ENCODE peak calls at places on chromosomes 11 and 22, in five cellular contexts. T, H, J, U and F are unnamed samples.

GRCh38 chr11:71245601-71246391 is 6.6 kb downstream of the SHANK2 start:
- DNase-seq in J (no peak), T (no peak), H (no peak), U (no peak), F (no peak)

GRCh38 chr11:134614141-134614540 is 202.1 kb upstream of the B3GAT1 start:
- DNase-seq in U (no peak), J (no peak), H (no peak), T (no peak), F (no peak)

GRCh38 chr22:39658367-39658766 is 87.8 kb downstream of the CACNA1I start:
- DNase-seq in T (no peak), U (no peak), H (no peak), J (peak), F (no peak)

GRCh38 chr11:6433998-6434650 is 6.7 kb downstream of the HPX start:
- DNase-seq in U (no peak), J (no peak), H (no peak), T (no peak), F (no peak)

GRCh38 chr11:104060004-104060403 is 23.6 kb downstream of the DDI1 start:
- DNase-seq in T (no peak), U (no peak), J (no peak), H (no peak), F (no peak)

GRCh38 chr11:31240340-31240904 is 129.1 kb downstream of the DCDC1 start:
- DNase-seq in T (no peak), H (peak), J (peak), U (no peak), F (no peak)

GRCh38 chr22:50182176-50183081 is 3.3 kb upstream of the TRABD start:
- DNase-seq in H (no peak), T (no peak), U (peak), J (no peak), F (no peak)

GRCh38 chr11:11758603-11759196 is 83.1 kb upstream of the USP47 start:
- DNase-seq in J (no peak), U (no peak), T (no peak), H (no peak), F (no peak)

GRCh38 chr11:60235318-60235717 is 7.6 kb downstream of the MS4A4E start:
- DNase-seq in U (no peak), T (no peak), H (no peak), J (peak), F (no peak)

GRCh38 chr11:3341298-3341697 is 37.6 kb downstream of the ZNF195 start:
- DNase-seq in U (no peak), J (peak), T (peak), H (peak), F (no peak)

GRCh38 chr11:528166-528814 is 7.1 kb downstream of the HRAS start:
- DNase-seq in T (no peak), J (no peak), U (no peak), H (no peak), F (no peak)

GRCh38 chr11:63694518-63694917 is 13.2 kb downstream of the RTN3 start:
- DNase-seq in U (no peak), T (no peak), H (no peak), J (no peak), F (no peak)

GRCh38 chr11:122229078-122229477 is 113.1 kb upstream of the BLID start:
- DNase-seq in U (no peak), H (no peak), J (no peak), T (no peak), F (no peak)

GRCh38 chr11:2575611-2576051 is 124.2 kb downstream of the KCNQ1OT1 start:
- DNase-seq in H (no peak), J (no peak), T (no peak), U (peak), F (no peak)

GRCh38 chr11:113907681-113908080 is 3.1 kb downstream of the HTR3B start:
- DNase-seq in T (no peak), H (no peak), U (no peak), J (no peak), F (no peak)

GRCh38 chr11:124069429-124070401 is 28.6 kb upstream of the OR10G7 start:
- DNase-seq in T (no peak), U (peak), H (peak), J (peak), F (peak)

GRCh38 chr11:58596621-58597020 is 17.8 kb downstream of the ZFP91 start:
- DNase-seq in U (no peak), T (no peak), J (no peak), H (no peak), F (no peak)

GRCh38 chr11:9847636-9848035 is 183.8 kb downstream of the SWAP70 start:
- DNase-seq in U (no peak), T (no peak), H (no peak), J (no peak), F (no peak)

GRCh38 chr22:36311386-36312085 is 58.6 kb downstream of the APOL1 start:
- DNase-seq in J (no peak), U (no peak), H (peak), T (no peak), F (no peak)

GRCh38 chr11:23192256-23192655 is 332.0 kb upstream of the CCDC179 start:
- DNase-seq in H (no peak), J (no peak), U (no peak), T (no peak), F (no peak)

GRCh38 chr11:132888226-132888625 is 644.1 kb downstream of the OPCML start:
- DNase-seq in U (no peak), H (no peak), T (no peak), J (no peak), F (no peak)

GRCh38 chr11:78231962-78232459 is 43.3 kb downstream of the USP35 start:
- DNase-seq in H (peak), J (no peak), U (no peak), T (no peak), F (peak)

GRCh38 chr11:2674681-2675131 is 25.1 kb downstream of the KCNQ1OT1 start:
- DNase-seq in J (no peak), U (no peak), H (no peak), T (no peak), F (no peak)

GRCh38 chr11:116581349-116581748 is 191.4 kb downstream of the BUD13 start:
- DNase-seq in H (no peak), U (no peak), T (no peak), J (no peak), F (no peak)

GRCh38 chr11:69816671-69817070 is 2.5 kb downstream of the FGF3 start:
- DNase-seq in H (no peak), U (no peak), J (peak), T (no peak), F (no peak)

GRCh38 chr11:131206671-131207070 is 163.7 kb upstream of the NTM start:
- DNase-seq in J (no peak), T (no peak), H (no peak), U (no peak), F (no peak)
- TF ChIP-seq CTCF in J (no peak), T (no peak), H (no peak), U (no peak), F (no peak)

DNA sequence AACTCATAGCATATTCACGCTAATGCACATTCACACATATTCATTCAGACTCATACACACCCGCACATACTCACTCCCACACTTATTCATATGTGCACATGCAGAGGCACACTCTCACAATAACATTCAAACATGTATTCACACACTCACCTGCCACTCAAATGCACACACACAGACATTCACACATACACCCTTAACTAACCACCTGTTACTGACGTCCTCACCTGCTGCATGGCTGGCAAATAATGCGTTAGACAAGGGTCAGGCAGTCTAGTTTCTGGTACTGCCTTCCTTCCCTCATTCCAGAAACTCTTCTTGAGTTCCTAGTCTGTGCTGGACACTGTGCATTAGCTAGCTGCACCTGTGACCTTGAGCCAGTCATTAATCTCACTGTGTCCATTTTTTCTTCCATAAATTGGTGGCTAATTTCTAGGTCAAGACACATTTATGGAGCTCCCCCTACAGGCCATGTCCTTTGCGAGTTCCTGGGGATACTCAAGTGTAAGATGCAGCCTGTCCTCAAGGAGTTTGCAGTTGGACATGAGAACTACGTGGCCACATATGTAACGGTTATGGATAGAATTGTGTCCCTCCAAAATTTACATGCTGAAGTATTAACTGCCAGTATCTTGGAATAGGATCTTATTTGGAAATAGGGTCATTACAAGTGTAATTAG is 34.5 kb upstream of the SEZ6L start:
- DNase-seq in J (peak), U (no peak), H (no peak), T (no peak), F (no peak)
- TF ChIP-seq CTCF in J (peak), U (no peak), H (peak), T (no peak), F (no peak)

GRCh38 chr11:28983780-28984179 is 875.6 kb downstream of the METTL15 start:
- DNase-seq in T (no peak), J (no peak), H (peak), U (no peak), F (no peak)
- TF ChIP-seq CTCF in T (no peak), J (no peak), H (no peak), U (no peak), F (no peak)

GRCh38 chr22:28935140-28935539 is 51.8 kb downstream of the ZNRF3 start:
- DNase-seq in J (no peak), T (no peak), U (no peak), H (no peak), F (no peak)

GRCh38 chr22:28934026-28934425 is 50.7 kb downstream of the ZNRF3 start:
- DNase-seq in T (no peak), H (no peak), U (no peak), J (no peak), F (no peak)

GRCh38 chr22:28937206-28938025 is 54.0 kb downstream of the ZNRF3 start:
- DNase-seq in H (no peak), U (no peak), J (no peak), T (no peak), F (no peak)

GRCh38 chr22:28936200-28936599 is 52.8 kb downstream of the ZNRF3 start:
- DNase-seq in H (no peak), J (no peak), T (no peak), U (no peak), F (no peak)

GRCh38 chr22:28935713-28936112 is 52.3 kb downstream of the ZNRF3 start:
- DNase-seq in J (no peak), T (no peak), H (no peak), U (no peak), F (no peak)
- TF ChIP-seq CTCF in J (peak), T (peak), H (peak), U (no peak), F (no peak)

DNA sequence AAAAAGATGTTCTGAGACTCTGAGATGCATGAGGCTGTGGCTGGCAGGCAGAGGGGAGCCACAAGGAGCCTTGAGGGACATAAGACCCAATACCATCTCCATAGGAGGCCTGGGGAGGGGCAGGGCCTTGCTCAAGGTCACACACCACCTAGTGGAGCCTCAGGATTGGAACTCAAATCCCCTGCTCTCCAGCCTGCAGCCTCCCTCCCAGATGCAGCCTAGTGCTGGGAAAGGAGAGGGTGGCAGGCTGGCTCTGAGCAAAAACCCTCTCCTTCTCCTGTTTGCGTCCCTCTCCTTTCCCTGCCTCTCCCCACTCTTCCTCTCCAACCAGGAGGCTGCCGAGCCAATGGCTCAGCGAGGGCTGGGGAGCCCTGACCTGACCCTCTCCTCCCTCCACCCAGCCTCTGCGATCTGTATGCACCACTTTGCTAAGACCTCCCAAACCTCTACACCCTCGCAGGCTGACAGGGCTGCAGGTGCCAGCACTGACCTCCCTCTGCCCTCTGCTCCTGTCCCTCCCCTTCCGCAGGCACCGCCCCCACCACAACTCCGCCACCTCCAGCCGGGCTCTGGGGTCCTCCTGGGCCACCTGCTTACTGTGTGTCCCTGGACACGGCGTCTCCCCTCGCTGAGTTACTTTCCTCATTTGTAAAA is 14.7 kb downstream of the IGLL1 start:
- DNase-seq in H (no peak), J (peak), U (no peak), T (no peak), F (no peak)
- TF ChIP-seq CTCF in H (no peak), J (peak), U (no peak), T (no peak), F (no peak)

DNA sequence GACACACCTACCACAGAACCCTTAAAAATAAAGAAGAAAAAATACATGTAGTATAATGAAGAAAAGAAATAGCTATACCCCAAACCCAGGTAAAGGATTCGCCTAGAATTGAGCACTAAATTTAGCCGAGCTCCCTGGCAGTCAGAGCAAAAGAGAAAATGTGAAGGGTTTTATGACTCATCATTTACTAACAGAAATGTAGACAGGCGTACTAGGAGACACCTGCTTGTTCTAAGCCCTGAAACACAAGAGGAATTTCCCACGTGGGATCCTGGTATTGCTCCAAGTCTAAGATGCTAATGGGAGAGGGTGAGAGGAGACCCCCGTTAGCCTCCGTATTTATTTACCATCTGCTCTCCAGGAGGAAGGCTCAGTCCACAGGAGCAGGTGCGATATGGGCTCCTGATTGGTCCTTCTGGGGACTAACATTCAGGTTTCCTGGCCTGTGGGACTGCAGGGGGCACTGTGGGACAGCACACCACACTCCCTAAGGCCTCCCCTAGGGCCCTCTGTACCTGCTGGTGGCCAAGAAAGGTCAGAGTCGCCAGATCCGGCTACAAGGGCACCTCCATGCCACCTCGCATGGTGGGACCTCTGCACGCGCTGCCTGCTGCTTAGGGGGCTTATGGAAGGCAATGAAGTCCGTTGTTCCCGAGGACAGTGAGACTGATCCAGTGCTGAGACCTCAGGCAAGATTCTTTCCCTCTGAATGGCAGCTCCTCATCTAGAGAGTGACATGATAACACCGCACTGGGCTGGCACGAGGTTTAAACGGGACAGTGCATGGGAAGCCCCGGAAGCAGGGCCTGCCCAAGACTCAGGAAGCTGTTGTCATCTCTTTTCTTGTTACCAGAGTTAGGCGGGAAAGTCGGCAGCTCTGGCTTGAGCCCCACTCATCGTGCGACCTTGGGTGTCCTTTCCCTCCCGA is 25.8 kb downstream of the KCNC1 start:
- DNase-seq in H (peak), U (peak), J (peak), T (no peak), F (peak)
- TF ChIP-seq CTCF in H (peak), U (peak), J (peak), T (peak), F (peak)

GRCh38 chr11:102153082-102153481 is 42.8 kb downstream of the YAP1 start:
- DNase-seq in U (no peak), H (no peak), T (no peak), J (no peak), F (no peak)

GRCh38 chr11:102158151-102158734 is 48.0 kb downstream of the YAP1 start:
- DNase-seq in H (peak), J (no peak), T (no peak), U (no peak), F (no peak)

GRCh38 chr11:102154806-102155205 is 44.6 kb downstream of the YAP1 start:
- DNase-seq in J (no peak), U (no peak), H (no peak), T (no peak), F (no peak)

GRCh38 chr11:102157219-102157618 is 47.0 kb downstream of the YAP1 start:
- DNase-seq in H (peak), T (no peak), U (no peak), J (no peak), F (peak)

GRCh38 chr11:102155676-102156075 is 45.4 kb downstream of the YAP1 start:
- DNase-seq in T (no peak), H (no peak), J (no peak), U (no peak), F (no peak)
- TF ChIP-seq CTCF in T (no peak), H (no peak), J (no peak), U (no peak), F (no peak)

GRCh38 chr22:38327805-38328204 is 10.6 kb upstream of the CSNK1E start:
- DNase-seq in H (peak), J (peak), T (no peak), U (no peak), F (no peak)

GRCh38 chr22:38320605-38321402 is 3.6 kb upstream of the CSNK1E start:
- DNase-seq in T (no peak), J (no peak), U (no peak), H (no peak), F (no peak)

GRCh38 chr22:38327396-38327795 is 10.2 kb upstream of the CSNK1E start:
- DNase-seq in J (no peak), T (no peak), U (no peak), H (no peak), F (no peak)

DNA sequence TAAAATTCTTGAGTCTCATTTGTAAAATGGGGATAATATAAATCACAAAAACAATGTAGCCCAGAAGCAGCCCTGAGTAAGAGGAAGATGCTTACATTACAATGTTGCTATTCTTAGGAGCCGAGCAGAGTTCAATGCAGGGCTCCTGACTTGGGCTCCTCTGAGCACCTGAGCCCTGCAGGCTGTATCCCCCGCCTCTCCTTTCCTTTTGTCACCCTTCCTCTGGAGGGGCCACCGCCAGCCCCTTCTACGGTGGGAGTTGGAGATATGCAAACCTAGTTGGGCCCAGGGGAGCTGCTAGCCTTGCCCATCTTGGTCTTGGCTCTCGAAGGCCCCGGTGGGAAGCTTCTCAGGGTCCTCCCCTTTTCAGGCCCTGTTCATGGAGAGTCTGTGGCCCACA is 8.3 kb upstream of the CSNK1E start:
- DNase-seq in H (no peak), U (no peak), J (no peak), T (no peak), F (no peak)
- TF ChIP-seq CTCF in H (no peak), U (no peak), J (no peak), T (no peak), F (no peak)

DNA sequence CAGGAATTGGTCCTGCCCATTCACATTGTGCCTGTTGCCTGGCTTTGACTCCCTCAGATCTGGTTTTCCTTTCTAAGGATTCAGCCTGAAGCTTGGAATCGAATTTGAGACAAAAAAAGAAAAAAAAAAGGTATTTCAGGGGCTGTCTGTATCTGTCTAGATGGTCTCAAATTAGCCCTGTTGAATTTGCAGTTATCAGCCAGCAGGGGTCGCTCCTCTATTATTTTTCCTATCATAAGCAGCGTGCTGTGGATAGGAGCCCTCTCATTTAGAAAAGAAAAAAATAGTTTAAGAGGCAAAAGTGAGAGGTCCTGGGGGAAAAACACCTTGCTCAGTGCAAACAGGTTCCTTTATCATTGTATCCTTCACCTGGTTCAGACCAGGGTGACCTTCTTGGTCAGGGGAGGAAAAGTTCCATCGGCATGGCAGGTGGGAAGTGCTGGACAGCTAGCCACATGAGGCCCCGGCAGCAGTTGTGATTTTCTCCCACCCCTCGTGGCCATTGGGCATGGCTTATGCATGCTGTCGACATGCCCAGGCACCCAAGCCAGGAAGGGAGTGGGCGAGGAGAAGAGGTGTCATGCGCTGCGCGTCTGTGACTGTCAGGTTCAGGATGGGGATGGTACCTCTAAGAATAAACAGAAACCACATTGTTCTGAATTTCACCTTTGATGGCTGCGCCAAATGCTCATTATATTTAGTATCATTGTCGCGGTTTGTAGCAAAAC is 13.1 kb downstream of the OR5AK2 start:
- DNase-seq in J (peak), T (no peak), H (peak), U (no peak), F (no peak)
- TF ChIP-seq CTCF in J (peak), T (no peak), H (peak), U (no peak), F (peak)